ENCODE peak calls at places on chromosomes 3 and 15, in nine cellular contexts. One of them, this sample, is unnamed.

GRCh38 chr3:172277151-172277652 is 171.1 kb downstream of the GHSR start:
- DNase-seq in fibroblast of lung: no peak
- DNase-seq in SK-N-SH: no peak
- DNase-seq in IMR-90: no peak
- DNase-seq in PC-3: no peak
- DNase-seq in DND-41: no peak
- DNase-seq in MM.1S: no peak
- DNase-seq in HCT116: no peak
- DNase-seq in astrocyte: no peak
- DNase-seq in this sample: no peak

GRCh38 chr15:28896944-28897343 is 11.2 kb downstream of the APBA2 start:
- DNase-seq in fibroblast of lung: peak; percentile 94
- DNase-seq in SK-N-SH: no peak
- DNase-seq in HCT116: no peak
- DNase-seq in astrocyte: peak; percentile 96
- DNase-seq in MM.1S: no peak
- DNase-seq in PC-3: peak; percentile 83
- DNase-seq in IMR-90: peak; percentile 95
- DNase-seq in DND-41: no peak
- DNase-seq in this sample: no peak

GRCh38 chr15:95584088-95584487 is 746.4 kb upstream of the NR2F2 start:
- DNase-seq in fibroblast of lung: no peak
- DNase-seq in astrocyte: no peak
- DNase-seq in MM.1S: no peak
- DNase-seq in DND-41: no peak
- DNase-seq in PC-3: peak; percentile 52
- DNase-seq in IMR-90: peak; percentile 37
- DNase-seq in SK-N-SH: no peak
- DNase-seq in HCT116: no peak
- DNase-seq in this sample: no peak

GRCh38 chr3:102165367-102165766 is 269.4 kb upstream of the ZPLD1 start:
- DNase-seq in fibroblast of lung: peak; percentile 67
- DNase-seq in PC-3: peak; percentile 93
- DNase-seq in IMR-90: peak; percentile 63
- DNase-seq in DND-41: no peak
- DNase-seq in astrocyte: peak; percentile 91
- DNase-seq in SK-N-SH: no peak
- DNase-seq in HCT116: no peak
- DNase-seq in MM.1S: no peak
- DNase-seq in this sample: no peak

GRCh38 chr3:141646760-141647561 is 91.1 kb upstream of the RNF7 start:
- DNase-seq in HCT116: peak; percentile 66
- DNase-seq in DND-41: no peak
- DNase-seq in PC-3: peak; percentile 39
- DNase-seq in SK-N-SH: peak; percentile 70
- DNase-seq in astrocyte: no peak
- DNase-seq in IMR-90: peak; percentile 62
- DNase-seq in MM.1S: no peak
- DNase-seq in fibroblast of lung: peak; percentile 77
- DNase-seq in this sample: peak; percentile 54

GRCh38 chr15:64224508-64224907 is 61.7 kb upstream of the PPIB start:
- DNase-seq in PC-3: no peak
- DNase-seq in MM.1S: no peak
- DNase-seq in DND-41: no peak
- DNase-seq in SK-N-SH: peak; percentile 28
- DNase-seq in HCT116: no peak
- DNase-seq in astrocyte: peak; percentile 38
- DNase-seq in fibroblast of lung: peak; percentile 79
- DNase-seq in IMR-90: peak; percentile 66
- DNase-seq in this sample: peak; percentile 53

GRCh38 chr3:114624676-114625181 is 330.9 kb downstream of the TIGIT start:
- DNase-seq in DND-41: no peak
- DNase-seq in PC-3: peak; percentile 70
- DNase-seq in astrocyte: peak; percentile 99
- DNase-seq in HCT116: peak; percentile 87
- DNase-seq in SK-N-SH: peak; percentile 4
- DNase-seq in IMR-90: peak; percentile 99
- DNase-seq in MM.1S: no peak
- DNase-seq in fibroblast of lung: peak; percentile 99
- DNase-seq in this sample: peak; percentile 58

GRCh38 chr15:64070965-64071851 is 22.4 kb downstream of the CIAO2A start:
- DNase-seq in IMR-90: peak; percentile 88
- DNase-seq in fibroblast of lung: peak; percentile 91
- DNase-seq in SK-N-SH: no peak
- DNase-seq in HCT116: no peak
- DNase-seq in DND-41: no peak
- DNase-seq in astrocyte: peak; percentile 80
- DNase-seq in PC-3: peak; percentile 75
- DNase-seq in MM.1S: no peak
- DNase-seq in this sample: peak; percentile 64

GRCh38 chr15:40706121-40706520 is 11.1 kb downstream of the RAD51 start:
- DNase-seq in IMR-90: no peak
- DNase-seq in HCT116: no peak
- DNase-seq in PC-3: no peak
- DNase-seq in DND-41: no peak
- DNase-seq in astrocyte: no peak
- DNase-seq in SK-N-SH: no peak
- DNase-seq in fibroblast of lung: no peak
- DNase-seq in MM.1S: no peak
- DNase-seq in this sample: no peak

GRCh38 chr3:31103623-31104180 is 209.2 kb upstream of the GADL1 start:
- DNase-seq in IMR-90: no peak
- DNase-seq in HCT116: no peak
- DNase-seq in SK-N-SH: no peak
- DNase-seq in PC-3: peak; percentile 39
- DNase-seq in DND-41: no peak
- DNase-seq in MM.1S: no peak
- DNase-seq in fibroblast of lung: no peak
- DNase-seq in astrocyte: no peak
- DNase-seq in this sample: no peak

GRCh38 chr3:5517921-5518320 is 330.4 kb downstream of the EDEM1 start:
- DNase-seq in astrocyte: no peak
- DNase-seq in SK-N-SH: no peak
- DNase-seq in IMR-90: no peak
- DNase-seq in DND-41: no peak
- DNase-seq in PC-3: peak; percentile 43
- DNase-seq in fibroblast of lung: no peak
- DNase-seq in HCT116: no peak
- DNase-seq in MM.1S: no peak
- DNase-seq in this sample: no peak

GRCh38 chr3:43071313-43071893 is 34.5 kb downstream of the POMGNT2 start:
- DNase-seq in SK-N-SH: peak; percentile 28
- DNase-seq in MM.1S: no peak
- DNase-seq in PC-3: peak; percentile 49
- DNase-seq in astrocyte: no peak
- DNase-seq in fibroblast of lung: no peak
- DNase-seq in IMR-90: no peak
- DNase-seq in HCT116: peak; percentile 19
- DNase-seq in DND-41: peak; percentile 17
- DNase-seq in this sample: no peak

GRCh38 chr15:59369597-59369996 is 3.1 kb downstream of the MYO1E start:
- DNase-seq in DND-41: no peak
- DNase-seq in IMR-90: no peak
- DNase-seq in MM.1S: no peak
- DNase-seq in astrocyte: no peak
- DNase-seq in PC-3: peak; percentile 54
- DNase-seq in fibroblast of lung: no peak
- DNase-seq in HCT116: no peak
- DNase-seq in SK-N-SH: no peak
- DNase-seq in this sample: no peak

GRCh38 chr15:59364238-59364637 is 8.4 kb downstream of the MYO1E start:
- DNase-seq in fibroblast of lung: no peak
- DNase-seq in DND-41: no peak
- DNase-seq in HCT116: no peak
- DNase-seq in SK-N-SH: no peak
- DNase-seq in IMR-90: peak; percentile 66
- DNase-seq in PC-3: peak; percentile 59
- DNase-seq in MM.1S: no peak
- DNase-seq in astrocyte: peak; percentile 46
- DNase-seq in this sample: no peak

GRCh38 chr15:59367022-59367451 is 5.6 kb downstream of the MYO1E start:
- DNase-seq in IMR-90: no peak
- DNase-seq in SK-N-SH: no peak
- DNase-seq in MM.1S: no peak
- DNase-seq in fibroblast of lung: no peak
- DNase-seq in astrocyte: no peak
- DNase-seq in DND-41: no peak
- DNase-seq in HCT116: no peak
- DNase-seq in PC-3: no peak
- DNase-seq in this sample: no peak

GRCh38 chr15:59362339-59362738 is 10.3 kb downstream of the MYO1E start:
- DNase-seq in HCT116: no peak
- DNase-seq in SK-N-SH: no peak
- DNase-seq in DND-41: no peak
- DNase-seq in astrocyte: no peak
- DNase-seq in PC-3: no peak
- DNase-seq in MM.1S: no peak
- DNase-seq in fibroblast of lung: no peak
- DNase-seq in IMR-90: no peak
- DNase-seq in this sample: no peak

GRCh38 chr15:59366368-59367021 is 6.2 kb downstream of the MYO1E start:
- DNase-seq in MM.1S: no peak
- DNase-seq in SK-N-SH: no peak
- DNase-seq in IMR-90: no peak
- DNase-seq in astrocyte: no peak
- DNase-seq in DND-41: no peak
- DNase-seq in fibroblast of lung: no peak
- DNase-seq in HCT116: no peak
- DNase-seq in PC-3: peak; percentile 56
- DNase-seq in this sample: no peak
- H3K9ac ChIP-seq in MM.1S: no peak overlapping the region
- H3K9ac ChIP-seq in SK-N-SH: no peak overlapping the region
- H3K9ac ChIP-seq in IMR-90: no peak overlapping the region
- H3K9ac ChIP-seq in astrocyte: no peak overlapping the region
- H3K9ac ChIP-seq in DND-41: no peak overlapping the region
- H3K9ac ChIP-seq in fibroblast of lung: no peak overlapping the region
- H3K9ac ChIP-seq in HCT116: no peak overlapping the region
- H3K9ac ChIP-seq in PC-3: no peak overlapping the region
- H3K9ac ChIP-seq in this sample: no peak overlapping the region

GRCh38 chr3:99625237-99625622 is 13.2 kb upstream of the COL8A1 start:
- DNase-seq in MM.1S: peak; percentile 70
- DNase-seq in fibroblast of lung: no peak
- DNase-seq in DND-41: no peak
- DNase-seq in HCT116: no peak
- DNase-seq in PC-3: no peak
- DNase-seq in SK-N-SH: no peak
- DNase-seq in IMR-90: no peak
- DNase-seq in astrocyte: no peak
- DNase-seq in this sample: no peak

GRCh38 chr3:99626415-99626788 is 12.0 kb upstream of the COL8A1 start:
- DNase-seq in PC-3: no peak
- DNase-seq in SK-N-SH: no peak
- DNase-seq in MM.1S: peak; percentile 76
- DNase-seq in HCT116: no peak
- DNase-seq in fibroblast of lung: no peak
- DNase-seq in IMR-90: no peak
- DNase-seq in astrocyte: no peak
- DNase-seq in DND-41: no peak
- DNase-seq in this sample: no peak

GRCh38 chr3:99625643-99626414 is 12.6 kb upstream of the COL8A1 start:
- DNase-seq in astrocyte: no peak
- DNase-seq in SK-N-SH: no peak
- DNase-seq in PC-3: peak; percentile 46
- DNase-seq in HCT116: no peak
- DNase-seq in DND-41: no peak
- DNase-seq in fibroblast of lung: peak; percentile 96
- DNase-seq in MM.1S: no peak
- DNase-seq in IMR-90: peak; percentile 84
- DNase-seq in this sample: no peak

GRCh38 chr3:99624536-99625236 is 13.7 kb upstream of the COL8A1 start:
- DNase-seq in IMR-90: no peak
- DNase-seq in SK-N-SH: no peak
- DNase-seq in MM.1S: peak; percentile 94
- DNase-seq in PC-3: no peak
- DNase-seq in astrocyte: no peak
- DNase-seq in HCT116: no peak
- DNase-seq in fibroblast of lung: no peak
- DNase-seq in DND-41: no peak
- DNase-seq in this sample: no peak

GRCh38 chr3:99627062-99627826 is 11.2 kb upstream of the COL8A1 start:
- DNase-seq in HCT116: no peak
- DNase-seq in PC-3: peak; percentile 78
- DNase-seq in MM.1S: peak; percentile 38
- DNase-seq in SK-N-SH: no peak
- DNase-seq in IMR-90: peak; percentile 33
- DNase-seq in DND-41: no peak
- DNase-seq in astrocyte: no peak
- DNase-seq in fibroblast of lung: no peak
- DNase-seq in this sample: no peak
- TF ChIP-seq CTCF in HCT116: peak; percentile 31
- TF ChIP-seq CTCF in PC-3: peak; percentile 51
- TF ChIP-seq CTCF in MM.1S: peak; percentile 17
- TF ChIP-seq CTCF in SK-N-SH: peak; percentile 38
- TF ChIP-seq CTCF in IMR-90: peak; percentile 8
- TF ChIP-seq CTCF in DND-41: no peak
- TF ChIP-seq CTCF in astrocyte: peak; percentile 15
- TF ChIP-seq CTCF in fibroblast of lung: peak; percentile 13
- TF ChIP-seq CTCF in this sample: no peak

DNA sequence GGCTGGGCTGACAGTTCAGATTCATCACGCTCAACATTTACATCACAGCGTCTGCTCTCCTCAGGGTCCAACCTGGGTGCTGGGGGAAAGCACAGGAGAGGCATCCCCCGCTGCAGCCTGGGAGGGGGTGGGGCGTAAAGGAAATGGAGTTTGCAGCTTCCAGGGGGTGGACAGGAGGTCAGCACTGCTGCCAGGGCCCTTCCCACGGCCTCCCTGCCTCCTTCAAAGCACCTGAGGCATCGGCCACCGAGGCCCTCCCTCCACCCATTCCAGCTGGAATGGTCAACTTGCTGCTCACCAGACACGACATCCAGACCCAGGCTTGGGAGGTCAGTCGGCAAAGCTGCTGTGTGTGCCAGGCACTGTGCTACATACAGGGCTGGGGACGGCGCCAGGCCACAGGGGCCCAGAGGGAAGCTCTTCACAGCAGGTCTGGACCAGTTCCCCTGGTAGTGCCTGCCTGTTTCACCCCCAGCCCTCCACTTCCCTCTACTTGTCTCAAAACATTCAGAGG is 120.8 kb downstream of the ANP32A start:
- DNase-seq in IMR-90: no peak
- DNase-seq in fibroblast of lung: no peak
- DNase-seq in MM.1S: no peak
- DNase-seq in astrocyte: no peak
- DNase-seq in SK-N-SH: no peak
- DNase-seq in PC-3: no peak
- DNase-seq in DND-41: no peak
- DNase-seq in HCT116: no peak
- DNase-seq in this sample: no peak
- H3K27ac ChIP-seq in IMR-90: no peak overlapping the region
- H3K27ac ChIP-seq in fibroblast of lung: no peak overlapping the region
- H3K27ac ChIP-seq in MM.1S: no peak overlapping the region
- H3K27ac ChIP-seq in astrocyte: peak overlapping the region; percentile 33
- H3K27ac ChIP-seq in SK-N-SH: no peak overlapping the region
- H3K27ac ChIP-seq in PC-3: no peak overlapping the region
- H3K27ac ChIP-seq in DND-41: no peak overlapping the region
- H3K27ac ChIP-seq in HCT116: no peak overlapping the region
- H3K27ac ChIP-seq in this sample: no peak overlapping the region

DNA sequence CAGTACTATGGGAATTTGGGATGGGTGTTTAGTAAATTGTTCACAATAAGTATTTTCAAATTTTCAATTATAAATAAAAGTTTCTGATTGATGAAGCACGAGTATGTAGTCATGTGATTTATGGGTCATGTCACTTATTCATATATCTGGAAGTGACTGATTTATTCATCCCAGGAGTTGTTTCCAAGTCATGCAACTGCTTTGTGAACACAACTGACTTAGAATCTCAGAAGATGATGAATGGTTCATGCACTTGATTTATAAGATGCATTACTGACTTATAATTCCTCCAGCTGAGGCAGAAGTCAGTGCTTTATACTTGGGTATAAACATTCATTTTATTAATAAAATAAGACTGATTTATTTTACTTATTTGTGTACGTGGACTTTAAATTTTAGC is 137.8 kb upstream of the CBLB start:
- DNase-seq in DND-41: no peak
- DNase-seq in SK-N-SH: no peak
- DNase-seq in MM.1S: no peak
- DNase-seq in PC-3: no peak
- DNase-seq in IMR-90: no peak
- DNase-seq in astrocyte: no peak
- DNase-seq in fibroblast of lung: no peak
- DNase-seq in HCT116: no peak
- DNase-seq in this sample: no peak
- H3K9ac ChIP-seq in DND-41: no peak overlapping the region
- H3K9ac ChIP-seq in SK-N-SH: no peak overlapping the region
- H3K9ac ChIP-seq in MM.1S: no peak overlapping the region
- H3K9ac ChIP-seq in PC-3: no peak overlapping the region
- H3K9ac ChIP-seq in IMR-90: no peak overlapping the region
- H3K9ac ChIP-seq in astrocyte: no peak overlapping the region
- H3K9ac ChIP-seq in fibroblast of lung: no peak overlapping the region
- H3K9ac ChIP-seq in HCT116: no peak overlapping the region
- H3K9ac ChIP-seq in this sample: no peak overlapping the region